ENCODE peak calls at places on chromosomes 12 and 14, in four cellular contexts. One of them, this sample, is unnamed.

GRCh38 chr14:103552011-103552797 is 10.3 kb downstream of the BAG5 start:
- DNase-seq in SK-N-SH: no peak
- DNase-seq in HepG2: no peak
- DNase-seq in K562: no peak
- DNase-seq in this sample: no peak

GRCh38 chr12:45416161-45416560 is 200.3 kb downstream of the ANO6 start:
- DNase-seq in SK-N-SH: no peak
- DNase-seq in HepG2: no peak
- DNase-seq in K562: no peak
- DNase-seq in this sample: no peak

GRCh38 chr14:69055125-69055524 is 76.0 kb upstream of the ACTN1 start:
- DNase-seq in HepG2: no peak
- DNase-seq in K562: no peak
- DNase-seq in SK-N-SH: no peak
- DNase-seq in this sample: no peak

GRCh38 chr12:30219047-30219446 is 435.3 kb upstream of the TMTC1 start:
- DNase-seq in K562: no peak
- DNase-seq in HepG2: no peak
- DNase-seq in SK-N-SH: no peak
- DNase-seq in this sample: no peak

GRCh38 chr14:91123201-91123600 is 9.3 kb downstream of the DGLUCY start:
- DNase-seq in SK-N-SH: peak
- DNase-seq in HepG2: no peak
- DNase-seq in K562: no peak
- DNase-seq in this sample: no peak

GRCh38 chr14:32203928-32204357 is 874 bp upstream of the RNU6-8 start:
- DNase-seq in SK-N-SH: peak
- DNase-seq in HepG2: peak
- DNase-seq in K562: peak
- DNase-seq in this sample: no peak

GRCh38 chr12:124537525-124538193 is 29.8 kb downstream of the NCOR2 start:
- DNase-seq in K562: no peak
- DNase-seq in HepG2: no peak
- DNase-seq in SK-N-SH: peak
- DNase-seq in this sample: no peak

GRCh38 chr12:12837025-12837872 is 24.1 kb downstream of the DDX47 start:
- DNase-seq in SK-N-SH: peak
- DNase-seq in K562: peak
- DNase-seq in HepG2: peak
- DNase-seq in this sample: peak

GRCh38 chr14:99163446-99163845 is 108.6 kb downstream of the BCL11B start:
- DNase-seq in SK-N-SH: no peak
- DNase-seq in HepG2: no peak
- DNase-seq in K562: no peak
- DNase-seq in this sample: no peak

GRCh38 chr14:100634026-100634425 is 46.8 kb upstream of the BEGAIN start:
- DNase-seq in SK-N-SH: no peak
- DNase-seq in K562: no peak
- DNase-seq in HepG2: no peak
- DNase-seq in this sample: no peak

GRCh38 chr12:121805171-121805687 is 1.4 kb downstream of the SETD1B start:
- DNase-seq in SK-N-SH: peak
- DNase-seq in K562: no peak
- DNase-seq in HepG2: no peak
- DNase-seq in this sample: no peak

GRCh38 chr12:65881965-65882413 is 57.7 kb downstream of the HMGA2 start:
- DNase-seq in HepG2: no peak
- DNase-seq in SK-N-SH: no peak
- DNase-seq in K562: peak
- DNase-seq in this sample: no peak

GRCh38 chr12:1769809-1770494 is 50.4 kb upstream of the LRTM2 start:
- DNase-seq in K562: no peak
- DNase-seq in HepG2: peak
- DNase-seq in SK-N-SH: no peak
- DNase-seq in this sample: no peak

GRCh38 chr12:91316825-91317224 is 134.2 kb upstream of the DCN start:
- DNase-seq in HepG2: no peak
- DNase-seq in SK-N-SH: no peak
- DNase-seq in K562: no peak
- DNase-seq in this sample: no peak

GRCh38 chr12:127620956-127621355 is 646.0 kb upstream of the TMEM132C start:
- DNase-seq in HepG2: no peak
- DNase-seq in K562: no peak
- DNase-seq in SK-N-SH: no peak
- DNase-seq in this sample: no peak

GRCh38 chr12:117830471-117830870 is 138.3 kb downstream of the KSR2 start:
- DNase-seq in K562: no peak
- DNase-seq in SK-N-SH: no peak
- DNase-seq in HepG2: no peak
- DNase-seq in this sample: no peak

GRCh38 chr12:117827660-117828059 is 141.1 kb downstream of the KSR2 start:
- DNase-seq in K562: no peak
- DNase-seq in HepG2: no peak
- DNase-seq in SK-N-SH: no peak
- DNase-seq in this sample: no peak

GRCh38 chr12:117825827-117826226 is 143.0 kb downstream of the KSR2 start:
- DNase-seq in K562: no peak
- DNase-seq in HepG2: no peak
- DNase-seq in SK-N-SH: no peak
- DNase-seq in this sample: no peak

GRCh38 chr12:117832459-117833457 is 136.0 kb downstream of the KSR2 start:
- DNase-seq in HepG2: no peak
- DNase-seq in K562: no peak
- DNase-seq in SK-N-SH: no peak
- DNase-seq in this sample: no peak

DNA sequence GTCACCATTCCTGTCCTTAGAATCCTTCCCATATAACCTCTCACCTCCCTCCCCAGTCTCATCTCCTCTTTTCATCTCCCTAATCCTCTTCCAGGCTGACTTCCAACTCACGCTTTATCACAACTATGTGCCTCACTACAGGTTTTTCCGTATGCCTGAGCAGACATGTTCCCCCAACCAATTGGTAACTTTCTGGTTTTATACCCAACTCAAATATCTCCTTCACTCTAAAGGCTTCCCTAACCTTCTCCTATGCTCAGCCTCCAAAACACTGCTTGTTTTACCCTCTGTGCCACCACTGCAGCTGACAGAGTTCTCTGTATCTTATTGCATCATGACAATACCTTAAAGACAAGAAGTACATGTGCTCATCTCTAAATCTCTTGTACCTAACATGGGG is 139.7 kb downstream of the KSR2 start:
- DNase-seq in HepG2: no peak
- DNase-seq in SK-N-SH: no peak
- DNase-seq in K562: no peak
- DNase-seq in this sample: no peak
- TF ChIP-seq ELF1 in HepG2: no peak
- TF ChIP-seq ELF1 in SK-N-SH: no peak
- TF ChIP-seq ELF1 in K562: no peak
- TF ChIP-seq ELF1 in this sample: no peak

GRCh38 chr12:79187032-79187431 is 322.5 kb downstream of the SYT1 start:
- DNase-seq in SK-N-SH: no peak
- DNase-seq in HepG2: no peak
- DNase-seq in K562: no peak
- DNase-seq in this sample: no peak
- H3K4me3 ChIP-seq in SK-N-SH: no peak
- H3K4me3 ChIP-seq in HepG2: no peak
- H3K4me3 ChIP-seq in K562: no peak
- H3K4me3 ChIP-seq in this sample: no peak

GRCh38 chr12:93134175-93134574 is 205.1 kb upstream of the EEA1 start:
- DNase-seq in HepG2: no peak
- DNase-seq in SK-N-SH: no peak
- DNase-seq in K562: no peak
- DNase-seq in this sample: no peak

GRCh38 chr12:93133361-93133760 is 204.3 kb upstream of the EEA1 start:
- DNase-seq in SK-N-SH: no peak
- DNase-seq in HepG2: no peak
- DNase-seq in K562: no peak
- DNase-seq in this sample: no peak

GRCh38 chr12:93134893-93135285 is 205.8 kb upstream of the EEA1 start:
- DNase-seq in K562: no peak
- DNase-seq in HepG2: peak
- DNase-seq in SK-N-SH: no peak
- DNase-seq in this sample: no peak

GRCh38 chr12:93136243-93137015 is 207.3 kb upstream of the EEA1 start:
- DNase-seq in HepG2: peak
- DNase-seq in K562: no peak
- DNase-seq in SK-N-SH: no peak
- DNase-seq in this sample: no peak

GRCh38 chr12:93135286-93136239 is 206.5 kb upstream of the EEA1 start:
- DNase-seq in HepG2: peak
- DNase-seq in K562: no peak
- DNase-seq in SK-N-SH: no peak
- DNase-seq in this sample: no peak
- TF ChIP-seq ELF1 in HepG2: no peak
- TF ChIP-seq ELF1 in K562: no peak
- TF ChIP-seq ELF1 in SK-N-SH: no peak
- TF ChIP-seq ELF1 in this sample: no peak

GRCh38 chr12:570949-571794 is 92.1 kb downstream of the NINJ2 start:
- DNase-seq in K562: peak
- DNase-seq in SK-N-SH: no peak
- DNase-seq in HepG2: peak
- DNase-seq in this sample: peak
- H3K4me3 ChIP-seq in K562: peak
- H3K4me3 ChIP-seq in SK-N-SH: peak
- H3K4me3 ChIP-seq in HepG2: peak
- H3K4me3 ChIP-seq in this sample: peak

DNA sequence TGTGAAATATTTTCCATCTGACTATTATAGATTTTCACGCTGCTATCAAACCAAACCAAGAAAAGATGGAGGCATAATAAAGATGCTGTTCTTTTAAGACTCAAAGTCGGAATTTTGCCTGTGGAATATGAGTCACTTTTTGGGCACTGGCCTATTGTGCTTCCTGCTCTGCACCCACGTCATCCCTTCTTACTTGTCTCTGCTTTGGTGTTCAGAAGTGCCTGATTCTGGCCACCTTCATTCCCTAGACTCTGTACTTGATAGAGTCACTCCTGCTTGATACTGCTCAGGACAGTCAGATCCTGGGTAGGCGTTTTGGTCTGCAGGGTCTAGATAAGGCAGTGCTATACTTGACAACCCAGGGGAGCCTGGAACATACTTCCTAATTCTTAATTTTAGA is 1.9 kb downstream of the LRRK2 start:
- DNase-seq in K562: peak
- DNase-seq in HepG2: no peak
- DNase-seq in SK-N-SH: no peak
- DNase-seq in this sample: no peak
- TF ChIP-seq ELF1 in K562: no peak
- TF ChIP-seq ELF1 in HepG2: no peak
- TF ChIP-seq ELF1 in SK-N-SH: no peak
- TF ChIP-seq ELF1 in this sample: no peak

This sample was measured in HCT116.